ENCODE peak calls at places on chromosomes 11 and 22, in ten cellular contexts. F, Z, D, R, H, Q, Y, G, T and M are unnamed samples.

GRCh38 chr11:2138436-2139117 is 612 bp downstream of the IGF2 start:
- DNase-seq in F (no peak), Z (peak; percentile 76), D (no peak), R (peak; percentile 42), H (no peak), Q (no peak), Y (no peak), G (peak; percentile 52), T (no peak), M (no peak)

GRCh38 chr22:50115693-50116092 is 25.9 kb downstream of the MOV10L1 start:
- DNase-seq in F (no peak), Z (no peak), D (no peak), R (no peak), H (no peak), Q (no peak), Y (no peak), G (no peak), T (no peak), M (peak; percentile 25)

GRCh38 chr11:63244862-63245261 is 1.5 kb upstream of the SLC22A25 start:
- DNase-seq in F (no peak), Z (no peak), D (no peak), R (no peak), H (no peak), Q (no peak), Y (no peak), G (no peak), T (no peak), M (no peak)

GRCh38 chr22:43136255-43136654 is 6.9 kb downstream of the MCAT start:
- DNase-seq in F (no peak), Z (peak; percentile 74), D (no peak), R (peak; percentile 63), H (peak; percentile 36), Q (peak; percentile 57), Y (no peak), G (no peak), T (peak; percentile 11), M (no peak)

GRCh38 chr11:115515647-115516046 is 11.4 kb upstream of the CADM1 start:
- DNase-seq in F (no peak), Z (no peak), D (no peak), R (no peak), H (no peak), Q (no peak), Y (no peak), G (no peak), T (no peak), M (no peak)

GRCh38 chr11:61022311-61023085 is 51.0 kb downstream of the CD6 start:
- DNase-seq in F (no peak), Z (no peak), D (no peak), R (no peak), H (no peak), Q (no peak), Y (no peak), G (no peak), T (no peak), M (no peak)

GRCh38 chr11:27218498-27219038 is 144.4 kb downstream of the CCDC34 start:
- DNase-seq in F (no peak), Z (no peak), D (peak; percentile 80), R (no peak), H (no peak), Q (peak; percentile 91), Y (no peak), G (peak; percentile 82), T (no peak), M (peak; percentile 69)

GRCh38 chr11:78539566-78539965 is 35.1 kb downstream of the NARS2 start:
- DNase-seq in F (no peak), Z (no peak), D (peak; percentile 15), R (no peak), H (no peak), Q (no peak), Y (no peak), G (no peak), T (no peak), M (no peak)

GRCh38 chr22:28955817-28956216 is 72.4 kb downstream of the ZNRF3 start:
- DNase-seq in F (peak; percentile 60), Z (no peak), D (no peak), R (no peak), H (peak; percentile 98), Q (no peak), Y (no peak), G (peak; percentile 44), T (no peak), M (no peak)